ENCODE peak calls at places on chromosomes 4 and X, in five cellular contexts. One of them, this sample, is unnamed.

GRCh38 chrX:118756111-118756510 is 28.7 kb downstream of the IL13RA1 start:
- DNase-seq in HCT116: no peak
- DNase-seq in heart left ventricle: no peak
- DNase-seq in adrenal gland: no peak
- DNase-seq in transverse colon: no peak
- DNase-seq in this sample: no peak

GRCh38 chr4:10639100-10639499 is 45.5 kb downstream of the CLNK start:
- DNase-seq in heart left ventricle: no peak
- DNase-seq in adrenal gland: no peak
- DNase-seq in transverse colon: no peak
- DNase-seq in HCT116: no peak
- DNase-seq in this sample: no peak

GRCh38 chr4:182548156-182548555 is 305.0 kb downstream of the TENM3 start:
- DNase-seq in heart left ventricle: no peak
- DNase-seq in HCT116: no peak
- DNase-seq in transverse colon: no peak
- DNase-seq in adrenal gland: no peak
- DNase-seq in this sample: no peak

GRCh38 chrX:124217289-124218251 is 114.9 kb upstream of the TEX13D start:
- DNase-seq in transverse colon: peak; percentile 37
- DNase-seq in HCT116: no peak
- DNase-seq in adrenal gland: no peak
- DNase-seq in heart left ventricle: peak; percentile 38
- DNase-seq in this sample: peak; percentile 82

GRCh38 chrX:65451663-65452062 is 82.9 kb downstream of the LAS1L start:
- DNase-seq in HCT116: peak; percentile 6
- DNase-seq in heart left ventricle: no peak
- DNase-seq in transverse colon: peak; percentile 8
- DNase-seq in adrenal gland: no peak
- DNase-seq in this sample: no peak

GRCh38 chrX:84170931-84171330 is 17.1 kb downstream of the RPS6KA6 start:
- DNase-seq in transverse colon: no peak
- DNase-seq in adrenal gland: no peak
- DNase-seq in heart left ventricle: no peak
- DNase-seq in HCT116: no peak
- DNase-seq in this sample: no peak

GRCh38 chrX:139211568-139212182 is 318.9 kb upstream of the F9 start:
- DNase-seq in heart left ventricle: no peak
- DNase-seq in adrenal gland: no peak
- DNase-seq in transverse colon: no peak
- DNase-seq in HCT116: no peak
- DNase-seq in this sample: no peak

GRCh38 chr4:4308800-4309441 is 18.9 kb downstream of the ZBTB49 start:
- DNase-seq in transverse colon: no peak
- DNase-seq in heart left ventricle: no peak
- DNase-seq in HCT116: no peak
- DNase-seq in adrenal gland: no peak
- DNase-seq in this sample: no peak

GRCh38 chr4:185204238-185204910 is 574 bp upstream of the CFAP97 start:
- DNase-seq in transverse colon: no peak
- DNase-seq in heart left ventricle: no peak
- DNase-seq in adrenal gland: no peak
- DNase-seq in HCT116: no peak
- DNase-seq in this sample: no peak

GRCh38 chr4:73904491-73904890 is 35.3 kb downstream of the CXCL1 start:
- DNase-seq in heart left ventricle: no peak
- DNase-seq in HCT116: no peak
- DNase-seq in adrenal gland: no peak
- DNase-seq in transverse colon: no peak
- DNase-seq in this sample: no peak

GRCh38 chr4:38983756-38984647 is 48.2 kb downstream of the TMEM156 start:
- DNase-seq in HCT116: no peak
- DNase-seq in adrenal gland: no peak
- DNase-seq in heart left ventricle: no peak
- DNase-seq in transverse colon: no peak
- DNase-seq in this sample: no peak

GRCh38 chrX:76971393-76972376 is 475.5 kb upstream of the FGF16 start:
- DNase-seq in adrenal gland: no peak
- DNase-seq in heart left ventricle: no peak
- DNase-seq in HCT116: no peak
- DNase-seq in transverse colon: no peak
- DNase-seq in this sample: no peak

GRCh38 chr4:40524642-40525041 is 105.0 kb downstream of the RBM47 start:
- DNase-seq in HCT116: no peak
- DNase-seq in transverse colon: no peak
- DNase-seq in adrenal gland: peak; percentile 57
- DNase-seq in heart left ventricle: no peak
- DNase-seq in this sample: no peak

GRCh38 chrX:13081385-13082285 is 37.2 kb upstream of the FAM9C start:
- DNase-seq in adrenal gland: no peak
- DNase-seq in heart left ventricle: no peak
- DNase-seq in transverse colon: no peak
- DNase-seq in HCT116: no peak
- DNase-seq in this sample: no peak

GRCh38 chr4:169841776-169842175 is 84.0 kb upstream of the HPF1 start:
- DNase-seq in transverse colon: no peak
- DNase-seq in heart left ventricle: no peak
- DNase-seq in HCT116: no peak
- DNase-seq in adrenal gland: no peak
- DNase-seq in this sample: no peak

GRCh38 chr4:3414421-3415279 is 27.1 kb upstream of the HGFAC start:
- DNase-seq in heart left ventricle: peak; percentile 24
- DNase-seq in adrenal gland: no peak
- DNase-seq in transverse colon: no peak
- DNase-seq in HCT116: no peak
- DNase-seq in this sample: peak; percentile 67

GRCh38 chrX:154011376-154012335 is 8.0 kb downstream of the IRAK1 start:
- DNase-seq in adrenal gland: no peak
- DNase-seq in heart left ventricle: no peak
- DNase-seq in transverse colon: no peak
- DNase-seq in HCT116: no peak
- DNase-seq in this sample: no peak

GRCh38 chr4:18012807-18013462 is 8.6 kb downstream of the LCORL start:
- DNase-seq in transverse colon: no peak
- DNase-seq in adrenal gland: no peak
- DNase-seq in heart left ventricle: no peak
- DNase-seq in HCT116: no peak
- DNase-seq in this sample: no peak

GRCh38 chr4:41692717-41693345 is 55.7 kb downstream of the PHOX2B start:
- DNase-seq in adrenal gland: peak; percentile 48
- DNase-seq in transverse colon: peak; percentile 46
- DNase-seq in heart left ventricle: no peak
- DNase-seq in HCT116: peak; percentile 46
- DNase-seq in this sample: no peak

GRCh38 chr4:41696768-41697167 is 51.8 kb downstream of the PHOX2B start:
- DNase-seq in HCT116: no peak
- DNase-seq in adrenal gland: no peak
- DNase-seq in transverse colon: no peak
- DNase-seq in heart left ventricle: no peak
- DNase-seq in this sample: no peak

GRCh38 chr4:41696131-41696530 is 52.4 kb downstream of the PHOX2B start:
- DNase-seq in transverse colon: no peak
- DNase-seq in HCT116: no peak
- DNase-seq in heart left ventricle: no peak
- DNase-seq in adrenal gland: no peak
- DNase-seq in this sample: no peak

GRCh38 chr4:41687971-41688370 is 60.6 kb downstream of the PHOX2B start:
- DNase-seq in adrenal gland: no peak
- DNase-seq in HCT116: no peak
- DNase-seq in heart left ventricle: no peak
- DNase-seq in transverse colon: no peak
- DNase-seq in this sample: no peak

GRCh38 chr4:41693629-41694028 is 54.9 kb downstream of the PHOX2B start:
- DNase-seq in transverse colon: no peak
- DNase-seq in HCT116: no peak
- DNase-seq in adrenal gland: no peak
- DNase-seq in heart left ventricle: no peak
- DNase-seq in this sample: no peak
- TF ChIP-seq CTCF in transverse colon: peak; percentile 34
- TF ChIP-seq CTCF in HCT116: peak; percentile 71
- TF ChIP-seq CTCF in adrenal gland: no peak
- TF ChIP-seq CTCF in heart left ventricle: peak; percentile 25
- TF ChIP-seq CTCF in this sample: no peak

GRCh38 chr4:61995717-61996337 is 795.7 kb downstream of the ADGRL3 start:
- DNase-seq in heart left ventricle: no peak
- DNase-seq in HCT116: no peak
- DNase-seq in adrenal gland: no peak
- DNase-seq in transverse colon: no peak
- DNase-seq in this sample: no peak
- TF ChIP-seq POLR2A in heart left ventricle: no peak
- TF ChIP-seq POLR2A in HCT116: no peak
- TF ChIP-seq POLR2A in adrenal gland: no peak
- TF ChIP-seq POLR2A in transverse colon: no peak
- TF ChIP-seq POLR2A in this sample: no peak

GRCh38 chrX:101931104-101931493 is 728 bp downstream of the ZMAT1 start:
- DNase-seq in HCT116: no peak
- DNase-seq in adrenal gland: no peak
- DNase-seq in heart left ventricle: no peak
- DNase-seq in transverse colon: no peak
- DNase-seq in this sample: no peak
- H3K4me3 ChIP-seq in HCT116: peak overlapping the region; percentile 50
- H3K4me3 ChIP-seq in adrenal gland: no peak overlapping the region
- H3K4me3 ChIP-seq in heart left ventricle: peak overlapping the region; percentile 95
- H3K4me3 ChIP-seq in transverse colon: peak overlapping the region; percentile 59
- H3K4me3 ChIP-seq in this sample: peak overlapping the region; percentile 39

DNA sequence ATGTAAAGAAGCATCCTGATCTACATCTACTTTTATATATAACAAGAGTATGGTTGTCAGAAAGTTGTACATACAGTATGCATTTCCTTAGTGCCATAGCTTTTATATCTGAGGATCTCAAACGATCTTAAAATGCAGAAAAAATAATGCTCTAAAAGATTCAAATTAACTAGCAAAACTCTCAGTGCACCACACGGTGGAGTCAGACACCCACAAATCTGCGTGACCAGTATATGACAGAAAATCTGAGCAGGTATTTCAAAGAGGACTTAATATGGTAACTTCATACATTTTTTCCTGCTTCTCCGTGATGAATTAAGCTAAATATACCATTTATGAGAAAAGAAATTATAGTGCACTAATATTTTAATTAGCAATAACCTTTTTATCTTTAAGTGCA is 803.0 kb downstream of the DMD start:
- DNase-seq in transverse colon: no peak
- DNase-seq in adrenal gland: no peak
- DNase-seq in heart left ventricle: no peak
- DNase-seq in HCT116: no peak
- DNase-seq in this sample: no peak
- TF ChIP-seq CTCF in transverse colon: no peak
- TF ChIP-seq CTCF in adrenal gland: no peak
- TF ChIP-seq CTCF in heart left ventricle: no peak
- TF ChIP-seq CTCF in HCT116: no peak
- TF ChIP-seq CTCF in this sample: no peak

DNA sequence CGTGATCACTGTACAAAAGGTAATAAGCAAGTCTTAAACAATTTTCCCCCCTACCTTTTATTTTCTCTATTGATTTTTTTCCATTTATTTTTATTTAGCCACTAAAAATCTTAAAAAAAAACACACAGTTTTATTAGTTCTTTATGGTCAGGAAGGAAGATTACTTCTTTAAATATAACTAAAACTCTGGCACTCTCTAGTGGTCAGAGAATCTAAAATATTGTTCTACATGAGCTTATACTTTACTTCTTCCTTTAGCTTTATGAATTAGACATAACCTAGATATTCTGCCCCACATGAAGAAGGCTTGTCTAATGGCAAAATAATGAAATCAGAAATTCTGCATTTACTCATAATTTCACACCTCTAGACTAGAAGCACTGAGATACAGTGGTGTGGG is 135.2 kb downstream of the PDE5A start:
- DNase-seq in heart left ventricle: no peak
- DNase-seq in HCT116: no peak
- DNase-seq in transverse colon: no peak
- DNase-seq in adrenal gland: no peak
- DNase-seq in this sample: no peak
- TF ChIP-seq POLR2A in heart left ventricle: no peak
- TF ChIP-seq POLR2A in HCT116: no peak
- TF ChIP-seq POLR2A in transverse colon: no peak
- TF ChIP-seq POLR2A in adrenal gland: no peak
- TF ChIP-seq POLR2A in this sample: no peak

GRCh38 chr4:76494243-76494642 is 59.2 kb downstream of the SHROOM3 start:
- DNase-seq in HCT116: no peak
- DNase-seq in adrenal gland: no peak
- DNase-seq in heart left ventricle: no peak
- DNase-seq in transverse colon: no peak
- DNase-seq in this sample: no peak
- H3K4me3 ChIP-seq in HCT116: no peak overlapping the region
- H3K4me3 ChIP-seq in adrenal gland: no peak overlapping the region
- H3K4me3 ChIP-seq in heart left ventricle: no peak overlapping the region
- H3K4me3 ChIP-seq in transverse colon: no peak overlapping the region
- H3K4me3 ChIP-seq in this sample: no peak overlapping the region

GRCh38 chr4:189974056-189974455 is 33.4 kb downstream of the FRG1 start:
- DNase-seq in heart left ventricle: no peak
- DNase-seq in HCT116: peak; percentile 38
- DNase-seq in adrenal gland: no peak
- DNase-seq in transverse colon: no peak
- DNase-seq in this sample: no peak
- TF ChIP-seq CTCF in heart left ventricle: no peak
- TF ChIP-seq CTCF in HCT116: peak; percentile 64
- TF ChIP-seq CTCF in adrenal gland: no peak
- TF ChIP-seq CTCF in transverse colon: no peak
- TF ChIP-seq CTCF in this sample: no peak

This sample was measured in spleen.